ENCODE peak calls at places on chromosomes 6 and 20, in eight cellular contexts. I, N, D, C, P, U, J and Z are unnamed samples.

GRCh38 chr6:137043710-137044365 is 927 bp downstream of the IL20RA start:
- DNase-seq in N (peak), U (no peak), P (no peak), J (peak), D (peak), I (peak), C (no peak), Z (no peak)

GRCh38 chr6:53710788-53711187 is 45.2 kb upstream of the KLHL31 start:
- DNase-seq in U (no peak), N (no peak), C (no peak), I (no peak), P (no peak), D (no peak), J (no peak), Z (no peak)

GRCh38 chr6:34358389-34358906 is 34.0 kb downstream of the NUDT3 start:
- DNase-seq in C (no peak), J (no peak), D (no peak), N (peak), I (no peak), U (no peak), P (peak), Z (no peak)

GRCh38 chr6:41505084-41506049 is 40.8 kb upstream of the FOXP4 start:
- DNase-seq in N (peak), U (peak), D (peak), C (no peak), P (peak), J (no peak), I (no peak), Z (peak)

GRCh38 chr20:16475225-16475624 is 98.0 kb downstream of the KIF16B start:
- DNase-seq in J (no peak), D (no peak), P (no peak), U (no peak), N (peak), C (no peak), I (no peak), Z (no peak)

GRCh38 chr6:52994031-52994788 is 874 bp downstream of the GSTA4 start:
- DNase-seq in D (peak), N (peak), C (no peak), I (peak), U (peak), P (peak), J (peak), Z (no peak)

GRCh38 chr6:3341467-3341866 is 82.7 kb downstream of the PSMG4 start:
- DNase-seq in P (no peak), J (no peak), N (peak), C (no peak), I (peak), U (peak), D (peak), Z (no peak)

GRCh38 chr6:19231878-19232519 is 605.2 kb upstream of the ID4 start:
- DNase-seq in J (peak), U (peak), P (no peak), N (no peak), C (no peak), I (no peak), D (no peak), Z (no peak)

GRCh38 chr6:90918361-90918760 is 331.5 kb upstream of the MAP3K7 start:
- DNase-seq in N (no peak), J (no peak), U (no peak), I (no peak), P (no peak), C (no peak), D (no peak), Z (no peak)

GRCh38 chr6:134822920-134823430 is 126.9 kb downstream of the ALDH8A1 start:
- DNase-seq in J (peak), U (peak), I (peak), P (peak), D (peak), N (peak), C (no peak), Z (no peak)

GRCh38 chr6:34274129-34274528 is 25.3 kb upstream of the SMIM29 start:
- DNase-seq in J (no peak), P (no peak), N (no peak), U (no peak), D (no peak), I (no peak), C (no peak), Z (no peak)

GRCh38 chr20:33415948-33416347 is 14.6 kb upstream of the CDK5RAP1 start:
- DNase-seq in N (peak), U (peak), P (peak), C (no peak), D (peak), J (peak), I (peak), Z (no peak)

GRCh38 chr6:133130863-133131262 is 110.3 kb upstream of the EYA4 start:
- DNase-seq in I (peak), D (no peak), C (no peak), U (peak), J (no peak), P (no peak), N (peak), Z (peak)

GRCh38 chr20:57006411-57007170 is 259.9 kb downstream of the BMP7 start:
- DNase-seq in U (no peak), J (no peak), C (no peak), D (peak), N (no peak), I (no peak), P (no peak), Z (no peak)

GRCh38 chr20:44137210-44137781 is 49.7 kb downstream of the JPH2 start:
- DNase-seq in U (no peak), P (no peak), J (no peak), D (peak), N (peak), C (no peak), I (peak), Z (peak)

GRCh38 chr6:116060572-116061283 is at the start of gene FRK:
- DNase-seq in C (no peak), D (no peak), I (peak), U (no peak), P (no peak), J (no peak), N (peak), Z (no peak)

GRCh38 chr6:52598123-52598823 is 21.4 kb upstream of the TRAM2 start:
- DNase-seq in N (peak), I (peak), P (no peak), D (peak), C (no peak), U (no peak), J (peak), Z (no peak)

GRCh38 chr6:104940881-104941693 is 15.8 kb upstream of the LIN28B start:
- DNase-seq in I (peak), C (no peak), D (peak), J (peak), N (peak), P (no peak), U (no peak), Z (no peak)

GRCh38 chr6:112203577-112204349 is 50.6 kb downstream of the LAMA4 start:
- DNase-seq in N (peak), U (no peak), D (no peak), C (no peak), J (no peak), P (no peak), I (peak), Z (no peak)

GRCh38 chr6:158503846-158504245 is 56.0 kb upstream of the TMEM181 start:
- DNase-seq in D (no peak), U (no peak), N (no peak), I (no peak), J (no peak), P (no peak), C (no peak), Z (no peak)

GRCh38 chr20:60249436-60249835 is 291.2 kb downstream of the CDH26 start:
- DNase-seq in P (no peak), D (no peak), I (peak), J (no peak), U (no peak), N (peak), C (no peak), Z (no peak)